ENCODE peak calls at places on chromosomes 5 and 9, in four cellular contexts. Q, O, T and A are unnamed samples.

GRCh38 chr5:141507387-141508091 is 18.7 kb downstream of the PCDHGC5 start:
- DNase-seq in Q (no peak), O (no peak), T (peak), A (no peak)

GRCh38 chr5:177434437-177434836 is 8.0 kb downstream of the GRK6 start:
- DNase-seq in Q (no peak), O (no peak), T (no peak), A (no peak)

GRCh38 chr5:10564838-10565784 is 1.2 kb downstream of the ANKRD33B start:
- DNase-seq in Q (no peak), O (peak), T (no peak), A (no peak)

GRCh38 chr5:43313035-43313853 is at the start of gene HMGCS1:
- DNase-seq in Q (peak), O (peak), T (peak), A (peak)

GRCh38 chr5:168808217-168808616 is 229.0 kb upstream of the PANK3 start:
- DNase-seq in Q (no peak), O (no peak), T (no peak), A (no peak)

GRCh38 chr5:74810915-74811314 is 43.9 kb downstream of the NSA2 start:
- DNase-seq in Q (no peak), O (no peak), T (no peak), A (no peak)

GRCh38 chr5:79976759-79977515 is 14.1 kb downstream of the MTX3 start:
- DNase-seq in Q (no peak), O (no peak), T (no peak), A (no peak)

GRCh38 chr5:133398646-133399081 is 213.7 kb downstream of the FSTL4 start:
- DNase-seq in Q (no peak), O (no peak), T (no peak), A (no peak)

GRCh38 chr9:121557581-121558422 is 58.2 kb upstream of the GGTA1 start:
- DNase-seq in Q (peak), O (peak), T (peak), A (no peak)

GRCh38 chr9:113807173-113808061 is 68.7 kb upstream of the ZNF618 start:
- DNase-seq in Q (peak), O (no peak), T (peak), A (no peak)

GRCh38 chr5:160635678-160636077 is 214.0 kb downstream of the PTTG1 start:
- DNase-seq in Q (no peak), O (no peak), T (no peak), A (no peak)

GRCh38 chr9:87386490-87386889 is 111.2 kb upstream of the DAPK1 start:
- DNase-seq in Q (no peak), O (no peak), T (no peak), A (no peak)

GRCh38 chr5:143261748-143262392 is 141.6 kb downstream of the NR3C1 start:
- DNase-seq in Q (no peak), O (no peak), T (no peak), A (no peak)

GRCh38 chr9:98372077-98372812 is 116.8 kb upstream of the TBC1D2 start:
- DNase-seq in Q (no peak), O (no peak), T (peak), A (no peak)

DNA sequence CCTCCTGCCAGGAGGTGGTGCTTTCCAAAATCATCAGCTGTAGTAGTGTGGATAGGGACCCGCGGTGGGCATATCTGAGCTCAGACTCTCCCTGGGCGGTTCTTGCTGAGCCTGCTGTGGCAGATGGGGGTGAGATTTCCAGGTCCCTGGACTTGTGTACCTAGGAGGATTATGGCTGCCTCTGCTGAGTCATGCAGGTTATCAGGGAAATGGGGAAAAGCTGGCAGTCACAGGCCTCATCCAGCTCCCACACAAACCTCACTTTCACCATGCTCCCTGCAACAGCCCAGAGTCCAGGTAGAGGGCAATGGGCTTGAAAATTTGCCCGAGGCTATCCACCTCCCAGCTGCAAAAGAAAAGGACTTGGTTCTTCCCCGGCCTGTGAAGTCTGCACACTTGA is 23.4 kb upstream of the MAMDC2 start:
- DNase-seq in Q (no peak), O (no peak), T (no peak), A (no peak)
- H3K27ac ChIP-seq in Q (no peak), O (no peak), T (no peak), A (no peak)

GRCh38 chr9:94870793-94871558 is 144.5 kb downstream of the AOPEP start:
- DNase-seq in Q (peak), O (no peak), T (no peak), A (no peak)
- H3K27ac ChIP-seq in Q (no peak), O (peak), T (no peak), A (no peak)

DNA sequence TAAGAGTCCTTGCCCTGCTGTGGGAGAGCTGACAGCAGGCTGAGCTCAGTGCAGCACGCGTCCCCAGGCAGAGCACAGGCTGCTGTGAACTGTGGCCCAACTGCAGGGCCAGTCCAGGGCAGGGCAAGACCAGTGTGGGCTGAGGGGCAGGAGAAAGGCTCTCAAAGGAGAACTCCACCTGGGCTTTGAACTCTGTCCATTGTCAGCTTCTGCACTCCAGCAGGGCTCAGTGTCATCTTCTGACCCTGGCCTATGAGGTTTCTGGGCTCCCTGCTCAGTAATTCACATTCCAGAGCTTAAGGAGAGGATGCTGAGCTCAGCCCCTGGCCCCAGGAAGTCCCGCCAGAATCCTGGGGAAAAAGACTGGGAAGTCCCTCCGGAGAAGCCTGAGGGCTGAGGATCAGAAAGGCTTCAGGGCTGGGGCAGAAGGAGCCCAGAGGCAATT is 37.4 kb downstream of the LHFPL2 start:
- DNase-seq in Q (no peak), O (no peak), T (no peak), A (no peak)
- H3K27ac ChIP-seq in Q (peak), O (no peak), T (peak), A (no peak)

GRCh38 chr9:93633492-93634221 is 57.3 kb downstream of the PHF2 start:
- DNase-seq in Q (peak), O (peak), T (peak), A (no peak)

GRCh38 chr9:93630806-93631411 is 54.5 kb downstream of the PHF2 start:
- DNase-seq in Q (peak), O (no peak), T (peak), A (no peak)

GRCh38 chr9:93625000-93625399 is 48.6 kb downstream of the PHF2 start:
- DNase-seq in Q (no peak), O (no peak), T (no peak), A (no peak)

GRCh38 chr9:93634311-93635185 is 58.2 kb downstream of the PHF2 start:
- DNase-seq in Q (no peak), O (peak), T (peak), A (no peak)

DNA sequence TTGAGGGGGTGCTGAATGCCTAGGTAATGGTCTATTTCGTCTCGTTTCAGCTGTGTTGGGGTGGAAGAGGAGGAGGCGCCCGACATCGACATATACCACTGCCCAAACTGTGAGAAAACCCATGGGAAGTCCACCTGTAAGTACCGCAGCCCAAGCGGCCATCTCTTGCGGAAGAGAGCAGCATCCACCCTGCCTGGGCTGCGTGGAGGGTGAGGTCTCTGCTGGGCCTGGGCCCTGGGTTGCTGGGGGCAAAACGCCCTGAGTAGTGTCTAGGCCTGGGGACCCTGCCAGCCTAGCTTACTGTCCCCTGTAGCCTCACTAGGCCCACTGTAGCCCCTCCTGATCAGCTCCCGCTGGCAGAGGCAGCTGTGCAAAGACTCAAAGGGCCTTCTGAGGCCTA is 53.5 kb downstream of the PHF2 start:
- DNase-seq in Q (peak), O (no peak), T (no peak), A (no peak)
- H3K27ac ChIP-seq in Q (no peak), O (no peak), T (no peak), A (no peak)

DNA sequence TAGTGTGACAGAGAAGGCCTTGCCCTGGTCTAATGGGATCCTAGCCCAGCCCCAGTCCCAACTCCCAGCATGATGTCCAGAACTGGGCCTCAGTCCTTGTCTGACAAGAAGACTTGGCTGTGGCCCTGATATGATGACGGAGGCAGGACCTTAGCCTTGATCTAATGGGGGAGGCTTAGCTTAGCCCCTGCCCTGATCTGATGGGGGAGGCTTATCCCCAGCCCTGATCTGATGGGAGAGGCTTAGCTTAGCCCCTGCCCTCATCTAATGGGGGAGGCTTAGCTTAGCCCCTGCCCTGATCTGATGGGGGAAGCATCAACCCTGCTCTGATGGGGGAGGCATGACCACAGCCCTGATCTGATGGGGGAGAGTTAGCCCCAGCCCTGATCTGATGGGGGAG is 3.7 kb downstream of the PKN3 start:
- DNase-seq in Q (no peak), O (peak), T (peak), A (no peak)
- H3K27ac ChIP-seq in Q (no peak), O (no peak), T (no peak), A (no peak)

DNA sequence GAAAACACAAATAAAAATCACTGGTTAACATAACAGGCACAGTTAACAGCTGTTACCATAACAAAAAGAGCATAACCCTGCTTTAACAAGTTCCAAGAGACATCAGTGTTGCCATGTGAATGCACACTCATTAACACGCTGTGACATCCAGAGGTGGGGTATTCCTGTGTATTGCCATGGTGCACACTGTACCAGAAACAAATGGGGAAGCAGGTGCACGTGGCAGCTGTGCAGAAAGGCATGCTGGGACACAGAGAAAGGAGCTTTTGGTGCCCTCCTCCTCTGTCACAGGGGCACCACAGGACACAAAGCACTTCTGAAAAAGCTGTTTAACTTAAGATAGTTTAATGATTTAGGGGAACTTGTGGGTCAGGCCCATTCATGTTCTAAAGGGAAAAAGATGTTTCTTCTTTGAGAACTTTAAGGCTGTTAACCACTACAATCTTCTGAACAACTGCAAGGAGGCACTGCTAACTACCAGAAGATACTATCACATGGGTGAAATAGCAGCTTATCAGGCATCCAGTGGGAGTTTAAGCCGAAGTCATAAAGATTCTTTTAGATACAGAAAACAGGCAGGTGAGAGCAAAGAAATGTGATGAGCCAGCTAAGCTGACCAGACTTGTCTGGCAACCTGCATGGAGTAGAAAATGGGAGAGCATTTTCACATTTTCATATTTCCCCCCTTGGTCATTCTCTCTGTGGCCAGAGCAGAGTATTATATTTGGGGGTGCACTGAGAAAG is 56.4 kb upstream of the GOLPH3 start:
- DNase-seq in Q (no peak), O (no peak), T (no peak), A (no peak)
- H3K27ac ChIP-seq in Q (no peak), O (no peak), T (peak), A (no peak)

GRCh38 chr5:36744041-36744677 is 132.4 kb upstream of the NIPBL start:
- DNase-seq in Q (peak), O (no peak), T (no peak), A (no peak)
- H3K27ac ChIP-seq in Q (peak), O (no peak), T (peak), A (no peak)

DNA sequence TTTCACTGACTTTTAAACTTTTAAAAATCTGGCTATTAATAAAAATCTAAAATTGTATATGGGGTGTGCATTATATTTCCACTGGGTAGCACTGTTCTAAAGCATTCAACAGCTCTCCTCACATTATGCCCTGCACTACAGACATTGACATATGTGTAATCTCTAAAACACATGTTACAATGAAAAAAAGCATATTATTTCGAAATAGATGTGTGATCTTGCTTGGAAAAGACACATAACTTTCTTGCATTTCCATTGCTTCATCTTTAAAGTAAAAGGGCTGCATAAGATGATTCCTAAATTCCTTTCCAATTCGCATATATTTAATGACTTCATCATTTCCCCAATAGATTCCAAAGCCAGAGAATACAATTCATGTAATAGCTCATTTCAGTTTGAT is 567.0 kb downstream of the PDE4D start:
- DNase-seq in Q (no peak), O (no peak), T (no peak), A (no peak)
- H3K27ac ChIP-seq in Q (no peak), O (no peak), T (no peak), A (no peak)